ENCODE peak calls at places on chromosomes 13 and 19, in six cellular contexts. One of them, this sample, is unnamed.

GRCh38 chr19:55460670-55461258 is 678 bp downstream of the ISOC2 start:
- DNase-seq in neural progenitor cell: peak
- DNase-seq in CD8-positive, alpha-beta T cell: no peak
- DNase-seq in substantia nigra: peak
- DNase-seq in osteoblast: peak
- DNase-seq in CD4-positive, alpha-beta T cell: no peak
- DNase-seq in this sample: peak

GRCh38 chr13:46386996-46387851 is at the start of gene RUBCNL:
- DNase-seq in CD8-positive, alpha-beta T cell: no peak
- DNase-seq in neural progenitor cell: peak
- DNase-seq in osteoblast: peak
- DNase-seq in substantia nigra: peak
- DNase-seq in CD4-positive, alpha-beta T cell: no peak
- DNase-seq in this sample: peak

GRCh38 chr13:82647540-82647939 is 1234.7 kb downstream of the SLITRK1 start:
- DNase-seq in substantia nigra: no peak
- DNase-seq in CD8-positive, alpha-beta T cell: no peak
- DNase-seq in neural progenitor cell: peak
- DNase-seq in osteoblast: no peak
- DNase-seq in CD4-positive, alpha-beta T cell: no peak
- DNase-seq in this sample: no peak

GRCh38 chr19:30861896-30862295 is 487.3 kb downstream of the TSHZ3 start:
- DNase-seq in neural progenitor cell: no peak
- DNase-seq in CD8-positive, alpha-beta T cell: no peak
- DNase-seq in osteoblast: no peak
- DNase-seq in CD4-positive, alpha-beta T cell: no peak
- DNase-seq in substantia nigra: no peak
- DNase-seq in this sample: no peak

GRCh38 chr19:900302-901111 is 7.2 kb downstream of the RNU6-9 start:
- DNase-seq in CD4-positive, alpha-beta T cell: no peak
- DNase-seq in osteoblast: peak
- DNase-seq in CD8-positive, alpha-beta T cell: no peak
- DNase-seq in substantia nigra: no peak
- DNase-seq in neural progenitor cell: no peak
- DNase-seq in this sample: no peak

GRCh38 chr13:93344048-93344447 is 117.4 kb downstream of the GPC6 start:
- DNase-seq in CD4-positive, alpha-beta T cell: no peak
- DNase-seq in neural progenitor cell: no peak
- DNase-seq in osteoblast: no peak
- DNase-seq in CD8-positive, alpha-beta T cell: no peak
- DNase-seq in substantia nigra: no peak
- DNase-seq in this sample: no peak

GRCh38 chr13:28978574-28978973 is 158.4 kb downstream of the MTUS2 start:
- DNase-seq in CD4-positive, alpha-beta T cell: no peak
- DNase-seq in substantia nigra: no peak
- DNase-seq in CD8-positive, alpha-beta T cell: no peak
- DNase-seq in neural progenitor cell: no peak
- DNase-seq in osteoblast: no peak
- DNase-seq in this sample: no peak

GRCh38 chr19:47156861-47157454 is 26.3 kb downstream of the SAE1 start:
- DNase-seq in CD4-positive, alpha-beta T cell: peak
- DNase-seq in osteoblast: no peak
- DNase-seq in neural progenitor cell: no peak
- DNase-seq in substantia nigra: no peak
- DNase-seq in CD8-positive, alpha-beta T cell: no peak
- DNase-seq in this sample: no peak

GRCh38 chr13:57557979-57558529 is 73.5 kb upstream of the PCDH17 start:
- DNase-seq in CD4-positive, alpha-beta T cell: no peak
- DNase-seq in CD8-positive, alpha-beta T cell: no peak
- DNase-seq in neural progenitor cell: peak
- DNase-seq in substantia nigra: no peak
- DNase-seq in osteoblast: no peak
- DNase-seq in this sample: no peak

GRCh38 chr19:3982701-3983541 is 2.3 kb downstream of the EEF2 start:
- DNase-seq in neural progenitor cell: no peak
- DNase-seq in CD8-positive, alpha-beta T cell: no peak
- DNase-seq in CD4-positive, alpha-beta T cell: no peak
- DNase-seq in osteoblast: peak
- DNase-seq in substantia nigra: no peak
- DNase-seq in this sample: peak

GRCh38 chr13:49533011-49533410 is 37.3 kb downstream of the PHF11 start:
- DNase-seq in neural progenitor cell: no peak
- DNase-seq in osteoblast: no peak
- DNase-seq in CD4-positive, alpha-beta T cell: no peak
- DNase-seq in CD8-positive, alpha-beta T cell: no peak
- DNase-seq in substantia nigra: no peak
- DNase-seq in this sample: no peak

GRCh38 chr19:6531956-6532243 is 1.1 kb downstream of the TNFSF9 start:
- DNase-seq in osteoblast: peak
- DNase-seq in neural progenitor cell: no peak
- DNase-seq in CD8-positive, alpha-beta T cell: no peak
- DNase-seq in substantia nigra: no peak
- DNase-seq in CD4-positive, alpha-beta T cell: no peak
- DNase-seq in this sample: no peak

GRCh38 chr19:6529937-6530384 is 865 bp upstream of the TNFSF9 start:
- DNase-seq in CD8-positive, alpha-beta T cell: no peak
- DNase-seq in substantia nigra: no peak
- DNase-seq in CD4-positive, alpha-beta T cell: no peak
- DNase-seq in neural progenitor cell: no peak
- DNase-seq in osteoblast: no peak
- DNase-seq in this sample: no peak

GRCh38 chr19:6532244-6532999 is 1.6 kb downstream of the TNFSF9 start:
- DNase-seq in CD4-positive, alpha-beta T cell: no peak
- DNase-seq in neural progenitor cell: no peak
- DNase-seq in osteoblast: peak
- DNase-seq in CD8-positive, alpha-beta T cell: no peak
- DNase-seq in substantia nigra: no peak
- DNase-seq in this sample: no peak

GRCh38 chr19:6530385-6531162 is at the start of gene TNFSF9:
- DNase-seq in CD4-positive, alpha-beta T cell: peak
- DNase-seq in CD8-positive, alpha-beta T cell: peak
- DNase-seq in neural progenitor cell: peak
- DNase-seq in osteoblast: peak
- DNase-seq in substantia nigra: peak
- DNase-seq in this sample: peak

GRCh38 chr19:6531163-6531955 is 533 bp downstream of the TNFSF9 start:
- DNase-seq in neural progenitor cell: no peak
- DNase-seq in osteoblast: peak
- DNase-seq in CD8-positive, alpha-beta T cell: no peak
- DNase-seq in CD4-positive, alpha-beta T cell: no peak
- DNase-seq in substantia nigra: no peak
- DNase-seq in this sample: no peak
- H3K27ac ChIP-seq in neural progenitor cell: no peak
- H3K27ac ChIP-seq in osteoblast: no peak
- H3K27ac ChIP-seq in CD8-positive, alpha-beta T cell: no peak
- H3K27ac ChIP-seq in CD4-positive, alpha-beta T cell: no peak
- H3K27ac ChIP-seq in substantia nigra: peak
- H3K27ac ChIP-seq in this sample: no peak

GRCh38 chr19:16111909-16112752 is 442 bp downstream of the RAB8A start:
- DNase-seq in CD4-positive, alpha-beta T cell: no peak
- DNase-seq in osteoblast: peak
- DNase-seq in neural progenitor cell: no peak
- DNase-seq in substantia nigra: no peak
- DNase-seq in CD8-positive, alpha-beta T cell: no peak
- DNase-seq in this sample: no peak

GRCh38 chr19:16113727-16114126 is 2.0 kb downstream of the RAB8A start:
- DNase-seq in neural progenitor cell: no peak
- DNase-seq in CD8-positive, alpha-beta T cell: no peak
- DNase-seq in osteoblast: peak
- DNase-seq in substantia nigra: no peak
- DNase-seq in CD4-positive, alpha-beta T cell: no peak
- DNase-seq in this sample: no peak

GRCh38 chr19:16111160-16111908 is at the start of gene RAB8A:
- DNase-seq in CD4-positive, alpha-beta T cell: peak
- DNase-seq in neural progenitor cell: peak
- DNase-seq in CD8-positive, alpha-beta T cell: peak
- DNase-seq in osteoblast: peak
- DNase-seq in substantia nigra: peak
- DNase-seq in this sample: peak

GRCh38 chr19:16115309-16116039 is 3.8 kb downstream of the RAB8A start:
- DNase-seq in CD8-positive, alpha-beta T cell: no peak
- DNase-seq in CD4-positive, alpha-beta T cell: no peak
- DNase-seq in substantia nigra: peak
- DNase-seq in osteoblast: peak
- DNase-seq in neural progenitor cell: no peak
- DNase-seq in this sample: no peak

GRCh38 chr19:16112778-16113177 is 1.1 kb downstream of the RAB8A start:
- DNase-seq in neural progenitor cell: no peak
- DNase-seq in CD4-positive, alpha-beta T cell: no peak
- DNase-seq in substantia nigra: no peak
- DNase-seq in osteoblast: peak
- DNase-seq in CD8-positive, alpha-beta T cell: no peak
- DNase-seq in this sample: no peak
- H3K27ac ChIP-seq in neural progenitor cell: no peak
- H3K27ac ChIP-seq in CD4-positive, alpha-beta T cell: peak
- H3K27ac ChIP-seq in substantia nigra: peak
- H3K27ac ChIP-seq in osteoblast: peak
- H3K27ac ChIP-seq in CD8-positive, alpha-beta T cell: no peak
- H3K27ac ChIP-seq in this sample: no peak

GRCh38 chr13:67076378-67076777 is 153.8 kb downstream of the PCDH9 start:
- DNase-seq in CD8-positive, alpha-beta T cell: no peak
- DNase-seq in CD4-positive, alpha-beta T cell: no peak
- DNase-seq in neural progenitor cell: no peak
- DNase-seq in osteoblast: no peak
- DNase-seq in substantia nigra: no peak
- DNase-seq in this sample: no peak

GRCh38 chr13:67075239-67075638 is 154.9 kb downstream of the PCDH9 start:
- DNase-seq in CD4-positive, alpha-beta T cell: no peak
- DNase-seq in osteoblast: no peak
- DNase-seq in neural progenitor cell: no peak
- DNase-seq in CD8-positive, alpha-beta T cell: no peak
- DNase-seq in substantia nigra: no peak
- DNase-seq in this sample: no peak

GRCh38 chr13:67080351-67080750 is 149.8 kb downstream of the PCDH9 start:
- DNase-seq in substantia nigra: no peak
- DNase-seq in CD8-positive, alpha-beta T cell: no peak
- DNase-seq in CD4-positive, alpha-beta T cell: no peak
- DNase-seq in neural progenitor cell: no peak
- DNase-seq in osteoblast: no peak
- DNase-seq in this sample: no peak

GRCh38 chr13:67077132-67077531 is 153.0 kb downstream of the PCDH9 start:
- DNase-seq in osteoblast: no peak
- DNase-seq in CD4-positive, alpha-beta T cell: no peak
- DNase-seq in substantia nigra: no peak
- DNase-seq in CD8-positive, alpha-beta T cell: no peak
- DNase-seq in neural progenitor cell: no peak
- DNase-seq in this sample: no peak

GRCh38 chr13:67078062-67078461 is 152.1 kb downstream of the PCDH9 start:
- DNase-seq in CD8-positive, alpha-beta T cell: no peak
- DNase-seq in neural progenitor cell: no peak
- DNase-seq in substantia nigra: no peak
- DNase-seq in CD4-positive, alpha-beta T cell: no peak
- DNase-seq in osteoblast: no peak
- DNase-seq in this sample: no peak
- H3K27ac ChIP-seq in CD8-positive, alpha-beta T cell: no peak
- H3K27ac ChIP-seq in neural progenitor cell: no peak
- H3K27ac ChIP-seq in substantia nigra: no peak
- H3K27ac ChIP-seq in CD4-positive, alpha-beta T cell: no peak
- H3K27ac ChIP-seq in osteoblast: no peak
- H3K27ac ChIP-seq in this sample: no peak

GRCh38 chr13:38398810-38399493 is 49.3 kb downstream of the UFM1 start:
- DNase-seq in neural progenitor cell: no peak
- DNase-seq in CD8-positive, alpha-beta T cell: no peak
- DNase-seq in osteoblast: peak
- DNase-seq in CD4-positive, alpha-beta T cell: no peak
- DNase-seq in substantia nigra: no peak
- DNase-seq in this sample: no peak

GRCh38 chr13:38399540-38399939 is 49.9 kb downstream of the UFM1 start:
- DNase-seq in substantia nigra: no peak
- DNase-seq in CD4-positive, alpha-beta T cell: no peak
- DNase-seq in CD8-positive, alpha-beta T cell: no peak
- DNase-seq in neural progenitor cell: no peak
- DNase-seq in osteoblast: no peak
- DNase-seq in this sample: no peak

GRCh38 chr13:38394777-38395504 is 45.3 kb downstream of the UFM1 start:
- DNase-seq in substantia nigra: no peak
- DNase-seq in osteoblast: no peak
- DNase-seq in CD4-positive, alpha-beta T cell: no peak
- DNase-seq in CD8-positive, alpha-beta T cell: no peak
- DNase-seq in neural progenitor cell: no peak
- DNase-seq in this sample: no peak

GRCh38 chr13:38391341-38391740 is 41.7 kb downstream of the UFM1 start:
- DNase-seq in CD8-positive, alpha-beta T cell: no peak
- DNase-seq in CD4-positive, alpha-beta T cell: no peak
- DNase-seq in neural progenitor cell: no peak
- DNase-seq in osteoblast: no peak
- DNase-seq in substantia nigra: no peak
- DNase-seq in this sample: no peak

DNA sequence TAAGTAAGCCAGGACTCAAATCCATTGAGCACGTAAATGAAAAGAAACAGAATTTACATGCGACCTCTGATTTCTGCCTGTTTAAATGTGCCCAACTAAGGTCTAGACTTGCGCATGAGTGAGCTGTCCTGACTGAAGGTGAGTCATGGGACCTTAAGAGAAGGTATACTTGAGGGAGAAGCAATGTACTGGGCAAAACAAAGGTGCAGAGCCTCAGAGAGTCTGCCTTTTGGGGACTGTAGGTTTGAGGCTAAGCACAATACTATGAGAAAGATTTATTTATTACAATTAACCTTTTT is 45.8 kb downstream of the UFM1 start:
- DNase-seq in neural progenitor cell: no peak
- DNase-seq in CD4-positive, alpha-beta T cell: no peak
- DNase-seq in CD8-positive, alpha-beta T cell: no peak
- DNase-seq in substantia nigra: no peak
- DNase-seq in osteoblast: no peak
- DNase-seq in this sample: no peak
- H3K27ac ChIP-seq in neural progenitor cell: no peak
- H3K27ac ChIP-seq in CD4-positive, alpha-beta T cell: no peak
- H3K27ac ChIP-seq in CD8-positive, alpha-beta T cell: no peak
- H3K27ac ChIP-seq in substantia nigra: no peak
- H3K27ac ChIP-seq in osteoblast: no peak
- H3K27ac ChIP-seq in this sample: no peak

DNA sequence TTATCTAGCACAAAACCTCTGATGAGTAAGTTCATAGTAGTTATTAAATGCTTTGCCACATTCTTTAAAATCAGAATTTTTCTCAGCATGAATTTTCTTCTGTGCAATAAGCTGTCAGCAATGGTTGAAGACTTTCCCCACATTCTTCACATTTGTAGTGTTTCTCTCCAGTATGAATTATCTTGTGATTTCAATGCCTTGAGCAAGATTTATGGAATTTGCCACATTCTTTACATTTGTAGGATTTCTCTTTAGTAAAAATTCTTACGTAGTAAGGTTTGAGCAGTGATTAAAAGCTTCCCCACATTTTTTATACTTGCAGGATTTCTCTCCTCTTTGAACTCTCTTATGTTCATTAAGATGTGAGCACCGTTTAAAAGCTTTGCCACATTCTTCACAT is 33.6 kb downstream of the ZNF682 start:
- DNase-seq in neural progenitor cell: no peak
- DNase-seq in substantia nigra: no peak
- DNase-seq in CD4-positive, alpha-beta T cell: no peak
- DNase-seq in CD8-positive, alpha-beta T cell: no peak
- DNase-seq in osteoblast: no peak
- DNase-seq in this sample: no peak
- H3K27ac ChIP-seq in neural progenitor cell: no peak
- H3K27ac ChIP-seq in substantia nigra: no peak
- H3K27ac ChIP-seq in CD4-positive, alpha-beta T cell: no peak
- H3K27ac ChIP-seq in CD8-positive, alpha-beta T cell: no peak
- H3K27ac ChIP-seq in osteoblast: no peak
- H3K27ac ChIP-seq in this sample: no peak

GRCh38 chr13:40519637-40520036 is 146.8 kb downstream of the FOXO1 start:
- DNase-seq in osteoblast: no peak
- DNase-seq in neural progenitor cell: no peak
- DNase-seq in CD8-positive, alpha-beta T cell: no peak
- DNase-seq in substantia nigra: peak
- DNase-seq in CD4-positive, alpha-beta T cell: no peak
- DNase-seq in this sample: peak
- H3K27ac ChIP-seq in osteoblast: no peak
- H3K27ac ChIP-seq in neural progenitor cell: no peak
- H3K27ac ChIP-seq in CD8-positive, alpha-beta T cell: no peak
- H3K27ac ChIP-seq in substantia nigra: no peak
- H3K27ac ChIP-seq in CD4-positive, alpha-beta T cell: no peak
- H3K27ac ChIP-seq in this sample: peak

This sample was measured in pancreas.